ENCODE peak calls at places on chromosomes 3 and 15, in ten cellular contexts. V, U, O, H, K, I, A, X, B and Z are unnamed samples.
A peak's percentile ranks its signal among the peaks of the same experiment; 100 is the strongest.

GRCh38 chr3:171049831-171050444 is 23.4 kb upstream of the SLC2A2 start:
- DNase-seq in V (peak; percentile 7), U (no peak), O (peak; percentile 82), H (peak; percentile 71), K (peak; percentile 19), I (peak; percentile 54), A (no peak), X (peak; percentile 24), B (peak; percentile 27), Z (peak; percentile 60)

GRCh38 chr15:63509056-63509696 is 4.8 kb downstream of the USP3 start:
- DNase-seq in V (no peak), U (no peak), O (no peak), H (no peak), K (no peak), I (no peak), A (no peak), X (no peak), B (no peak), Z (no peak)

GRCh38 chr3:9792405-9793160 is at the start of the genes ARPC4 and TADA3:
- DNase-seq in V (peak; percentile 88), U (peak; percentile 84), O (peak; percentile 95), H (peak; percentile 89), K (peak; percentile 75), I (peak; percentile 86), A (peak; percentile 98), X (peak; percentile 84), B (peak; percentile 94), Z (peak; percentile 92)

GRCh38 chr15:27686376-27686775 is 412.7 kb downstream of the OCA2 start:
- DNase-seq in V (no peak), U (no peak), O (no peak), H (no peak), K (no peak), I (no peak), A (peak; percentile 3), X (no peak), B (no peak), Z (no peak)

GRCh38 chr3:60765788-60766187 is 485.5 kb downstream of the FHIT start:
- DNase-seq in V (no peak), U (no peak), O (no peak), H (no peak), K (no peak), I (no peak), A (no peak), X (no peak), B (no peak), Z (no peak)

GRCh38 chr3:127196466-127197299 is 3.8 kb downstream of the PRR23E start:
- DNase-seq in V (no peak), U (no peak), O (no peak), H (no peak), K (no peak), I (no peak), A (no peak), X (no peak), B (no peak), Z (no peak)

GRCh38 chr3:52633786-52634185 is 51.9 kb downstream of the PBRM1 start:
- DNase-seq in V (no peak), U (no peak), O (no peak), H (no peak), K (no peak), I (no peak), A (no peak), X (no peak), B (no peak), Z (no peak)

GRCh38 chr15:95869920-95870319 is 460.6 kb upstream of the NR2F2 start:
- DNase-seq in V (no peak), U (no peak), O (no peak), H (no peak), K (no peak), I (no peak), A (no peak), X (no peak), B (no peak), Z (no peak)

GRCh38 chr3:177385831-177386301 is 188.6 kb upstream of the TBL1XR1 start:
- DNase-seq in V (no peak), U (no peak), O (no peak), H (peak; percentile 26), K (no peak), I (no peak), A (peak; percentile 68), X (no peak), B (no peak), Z (no peak)

GRCh38 chr3:107633327-107634141 is 110.8 kb downstream of the BBX start:
- DNase-seq in V (no peak), U (no peak), O (no peak), H (no peak), K (no peak), I (no peak), A (no peak), X (no peak), B (no peak), Z (no peak)

GRCh38 chr3:18559323-18559972 is 134.3 kb upstream of the SATB1 start:
- DNase-seq in V (peak; percentile 11), U (peak; percentile 1), O (peak; percentile 57), H (peak; percentile 1), K (peak; percentile 10), I (no peak), A (no peak), X (no peak), B (no peak), Z (peak; percentile 48)

GRCh38 chr3:373193-373784 is 176.7 kb downstream of the CHL1 start:
- DNase-seq in V (no peak), U (no peak), O (no peak), H (no peak), K (no peak), I (no peak), A (no peak), X (no peak), B (no peak), Z (no peak)

GRCh38 chr3:18047052-18047451 is 304.6 kb upstream of the TBC1D5 start:
- DNase-seq in V (no peak), U (no peak), O (no peak), H (no peak), K (no peak), I (no peak), A (no peak), X (no peak), B (no peak), Z (no peak)

GRCh38 chr15:83200162-83200561 is 7.5 kb downstream of the HDGFL3 start:
- DNase-seq in V (no peak), U (no peak), O (no peak), H (no peak), K (no peak), I (no peak), A (no peak), X (no peak), B (no peak), Z (no peak)